ENCODE peak calls at places on chromosomes 13 and 19, in nine cellular contexts. One of them, this sample, is unnamed.

GRCh38 chr13:96428904-96429303 is 339.0 kb downstream of the HS6ST3 start:
- DNase-seq in psoas muscle: no peak
- DNase-seq in bronchial epithelial cell: no peak
- DNase-seq in CD8-positive, alpha-beta T cell: no peak
- DNase-seq in HCT116: no peak
- DNase-seq in AG04450: no peak
- DNase-seq in GM23338: no peak
- DNase-seq in HFF-Myc: no peak
- DNase-seq in upper lobe of left lung: no peak
- DNase-seq in this sample: no peak

GRCh38 chr13:111037838-111038397 is 77.2 kb upstream of the ARHGEF7 start:
- DNase-seq in psoas muscle: no peak
- DNase-seq in bronchial epithelial cell: no peak
- DNase-seq in CD8-positive, alpha-beta T cell: no peak
- DNase-seq in HCT116: no peak
- DNase-seq in AG04450: no peak
- DNase-seq in GM23338: peak; percentile 4
- DNase-seq in HFF-Myc: no peak
- DNase-seq in upper lobe of left lung: no peak
- DNase-seq in this sample: no peak

GRCh38 chr19:48497728-48498575 is 13.7 kb downstream of the LMTK3 start:
- DNase-seq in psoas muscle: no peak
- DNase-seq in bronchial epithelial cell: no peak
- DNase-seq in CD8-positive, alpha-beta T cell: no peak
- DNase-seq in HCT116: no peak
- DNase-seq in AG04450: no peak
- DNase-seq in GM23338: peak; percentile 3
- DNase-seq in HFF-Myc: no peak
- DNase-seq in upper lobe of left lung: no peak
- DNase-seq in this sample: no peak

GRCh38 chr19:39413269-39413902 is 917 bp downstream of the PLEKHG2 start:
- DNase-seq in psoas muscle: peak; percentile 73
- DNase-seq in bronchial epithelial cell: no peak
- DNase-seq in CD8-positive, alpha-beta T cell: peak; percentile 33
- DNase-seq in HCT116: no peak
- DNase-seq in AG04450: no peak
- DNase-seq in GM23338: peak; percentile 74
- DNase-seq in HFF-Myc: no peak
- DNase-seq in upper lobe of left lung: peak; percentile 37
- DNase-seq in this sample: no peak

GRCh38 chr13:45473627-45474026 is 8.9 kb downstream of the COG3 start:
- DNase-seq in psoas muscle: no peak
- DNase-seq in bronchial epithelial cell: no peak
- DNase-seq in CD8-positive, alpha-beta T cell: no peak
- DNase-seq in HCT116: no peak
- DNase-seq in AG04450: no peak
- DNase-seq in GM23338: peak; percentile 71
- DNase-seq in HFF-Myc: no peak
- DNase-seq in upper lobe of left lung: no peak
- DNase-seq in this sample: no peak

GRCh38 chr13:50244913-50245574 is 229.8 kb downstream of the KCNRG start:
- DNase-seq in psoas muscle: no peak
- DNase-seq in bronchial epithelial cell: peak; percentile 96
- DNase-seq in CD8-positive, alpha-beta T cell: peak; percentile 20
- DNase-seq in HCT116: peak; percentile 79
- DNase-seq in AG04450: peak; percentile 51
- DNase-seq in GM23338: no peak
- DNase-seq in HFF-Myc: peak; percentile 78
- DNase-seq in upper lobe of left lung: peak; percentile 68
- DNase-seq in this sample: peak; percentile 53

GRCh38 chr19:18849838-18850400 is 18.2 kb downstream of the UPF1 start:
- DNase-seq in psoas muscle: no peak
- DNase-seq in bronchial epithelial cell: no peak
- DNase-seq in CD8-positive, alpha-beta T cell: no peak
- DNase-seq in HCT116: no peak
- DNase-seq in AG04450: no peak
- DNase-seq in GM23338: no peak
- DNase-seq in HFF-Myc: no peak
- DNase-seq in upper lobe of left lung: no peak
- DNase-seq in this sample: no peak

GRCh38 chr13:79709526-79709925 is 228.6 kb downstream of the NDFIP2 start:
- DNase-seq in psoas muscle: no peak
- DNase-seq in bronchial epithelial cell: no peak
- DNase-seq in CD8-positive, alpha-beta T cell: no peak
- DNase-seq in HCT116: no peak
- DNase-seq in AG04450: no peak
- DNase-seq in GM23338: no peak
- DNase-seq in HFF-Myc: peak; percentile 15
- DNase-seq in upper lobe of left lung: no peak
- DNase-seq in this sample: peak; percentile 22

GRCh38 chr19:17557461-17557860 is 2.0 kb downstream of the COLGALT1 start:
- DNase-seq in psoas muscle: no peak
- DNase-seq in bronchial epithelial cell: no peak
- DNase-seq in CD8-positive, alpha-beta T cell: no peak
- DNase-seq in HCT116: no peak
- DNase-seq in AG04450: no peak
- DNase-seq in GM23338: no peak
- DNase-seq in HFF-Myc: no peak
- DNase-seq in upper lobe of left lung: peak; percentile 72
- DNase-seq in this sample: no peak

GRCh38 chr13:88051746-88052482 is 380.7 kb downstream of the SLITRK5 start:
- DNase-seq in psoas muscle: no peak
- DNase-seq in bronchial epithelial cell: no peak
- DNase-seq in CD8-positive, alpha-beta T cell: no peak
- DNase-seq in HCT116: no peak
- DNase-seq in AG04450: no peak
- DNase-seq in GM23338: peak; percentile 2
- DNase-seq in HFF-Myc: no peak
- DNase-seq in upper lobe of left lung: peak; percentile 42
- DNase-seq in this sample: no peak

GRCh38 chr13:24664726-24665409 is 15.3 kb upstream of the ATP12A start:
- DNase-seq in psoas muscle: no peak
- DNase-seq in bronchial epithelial cell: peak; percentile 97
- DNase-seq in CD8-positive, alpha-beta T cell: no peak
- DNase-seq in HCT116: no peak
- DNase-seq in AG04450: no peak
- DNase-seq in GM23338: no peak
- DNase-seq in HFF-Myc: no peak
- DNase-seq in upper lobe of left lung: no peak
- DNase-seq in this sample: no peak

GRCh38 chr13:97298816-97299215 is 76.7 kb downstream of the MBNL2 start:
- DNase-seq in psoas muscle: no peak
- DNase-seq in bronchial epithelial cell: no peak
- DNase-seq in CD8-positive, alpha-beta T cell: no peak
- DNase-seq in HCT116: no peak
- DNase-seq in AG04450: no peak
- DNase-seq in GM23338: no peak
- DNase-seq in HFF-Myc: no peak
- DNase-seq in upper lobe of left lung: no peak
- DNase-seq in this sample: no peak

GRCh38 chr13:33775339-33776108 is 42.4 kb upstream of the RFC3 start:
- DNase-seq in psoas muscle: no peak
- DNase-seq in bronchial epithelial cell: no peak
- DNase-seq in CD8-positive, alpha-beta T cell: no peak
- DNase-seq in HCT116: no peak
- DNase-seq in AG04450: no peak
- DNase-seq in GM23338: peak; percentile 25
- DNase-seq in HFF-Myc: no peak
- DNase-seq in upper lobe of left lung: no peak
- DNase-seq in this sample: no peak

GRCh38 chr19:17227798-17228367 is 1.9 kb downstream of the OCEL1 start:
- DNase-seq in psoas muscle: no peak
- DNase-seq in bronchial epithelial cell: no peak
- DNase-seq in CD8-positive, alpha-beta T cell: no peak
- DNase-seq in HCT116: no peak
- DNase-seq in AG04450: no peak
- DNase-seq in GM23338: peak; percentile 30
- DNase-seq in HFF-Myc: no peak
- DNase-seq in upper lobe of left lung: no peak
- DNase-seq in this sample: no peak

GRCh38 chr19:45577111-45577905 is 7.3 kb downstream of the OPA3 start:
- DNase-seq in psoas muscle: peak; percentile 51
- DNase-seq in bronchial epithelial cell: peak; percentile 94
- DNase-seq in CD8-positive, alpha-beta T cell: no peak
- DNase-seq in HCT116: no peak
- DNase-seq in AG04450: peak; percentile 80
- DNase-seq in GM23338: peak; percentile 54
- DNase-seq in HFF-Myc: no peak
- DNase-seq in upper lobe of left lung: no peak
- DNase-seq in this sample: peak; percentile 76

GRCh38 chr19:5296457-5297271 is 43.9 kb downstream of the PTPRS start:
- DNase-seq in psoas muscle: no peak
- DNase-seq in bronchial epithelial cell: no peak
- DNase-seq in CD8-positive, alpha-beta T cell: no peak
- DNase-seq in HCT116: no peak
- DNase-seq in AG04450: no peak
- DNase-seq in GM23338: no peak
- DNase-seq in HFF-Myc: no peak
- DNase-seq in upper lobe of left lung: no peak
- DNase-seq in this sample: no peak

GRCh38 chr13:112873851-112874750 is 94.9 kb upstream of the MCF2L start:
- DNase-seq in psoas muscle: peak; percentile 83
- DNase-seq in bronchial epithelial cell: peak; percentile 34
- DNase-seq in CD8-positive, alpha-beta T cell: peak; percentile 57
- DNase-seq in HCT116: peak; percentile 48
- DNase-seq in AG04450: peak; percentile 10
- DNase-seq in GM23338: peak; percentile 93
- DNase-seq in HFF-Myc: no peak
- DNase-seq in upper lobe of left lung: peak; percentile 77
- DNase-seq in this sample: peak; percentile 23

GRCh38 chr13:30607908-30608307 is 9.8 kb upstream of the USPL1 start:
- DNase-seq in psoas muscle: no peak
- DNase-seq in bronchial epithelial cell: peak; percentile 29
- DNase-seq in CD8-positive, alpha-beta T cell: peak; percentile 65
- DNase-seq in HCT116: no peak
- DNase-seq in AG04450: no peak
- DNase-seq in GM23338: no peak
- DNase-seq in HFF-Myc: no peak
- DNase-seq in upper lobe of left lung: peak; percentile 80
- DNase-seq in this sample: no peak
- H3K4me3 ChIP-seq in psoas muscle: no peak overlapping the region
- H3K4me3 ChIP-seq in bronchial epithelial cell: no peak overlapping the region
- H3K4me3 ChIP-seq in CD8-positive, alpha-beta T cell: no peak overlapping the region
- H3K4me3 ChIP-seq in HCT116: no peak overlapping the region
- H3K4me3 ChIP-seq in AG04450: no peak overlapping the region
- H3K4me3 ChIP-seq in GM23338: no peak overlapping the region
- H3K4me3 ChIP-seq in HFF-Myc: no peak overlapping the region
- H3K4me3 ChIP-seq in upper lobe of left lung: no peak overlapping the region
- H3K4me3 ChIP-seq in this sample: no peak overlapping the region

DNA sequence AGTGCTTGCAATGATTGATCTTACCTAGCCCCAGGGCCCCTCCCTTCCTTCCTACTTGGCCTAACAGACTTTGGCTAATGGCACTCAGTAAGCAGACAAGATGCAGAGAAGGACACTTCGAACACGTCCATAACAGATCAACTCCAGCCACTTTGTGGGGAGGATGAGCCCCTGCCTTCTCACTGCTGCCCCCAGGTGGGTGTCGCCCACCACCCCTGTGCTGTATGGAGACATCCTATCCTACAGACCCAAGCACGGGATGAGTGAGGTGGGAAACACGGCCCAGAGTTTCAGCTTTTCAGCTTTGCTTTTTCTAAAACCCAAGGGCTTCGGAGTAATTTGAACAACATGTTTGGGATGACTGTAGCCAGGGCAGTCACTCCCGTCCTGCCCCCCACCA is 5.5 kb downstream of the SLC7A1 start:
- DNase-seq in psoas muscle: no peak
- DNase-seq in bronchial epithelial cell: no peak
- DNase-seq in CD8-positive, alpha-beta T cell: no peak
- DNase-seq in HCT116: no peak
- DNase-seq in AG04450: no peak
- DNase-seq in GM23338: peak; percentile 62
- DNase-seq in HFF-Myc: no peak
- DNase-seq in upper lobe of left lung: no peak
- DNase-seq in this sample: no peak
- TF ChIP-seq CTCF in psoas muscle: no peak
- TF ChIP-seq CTCF in bronchial epithelial cell: no peak
- TF ChIP-seq CTCF in CD8-positive, alpha-beta T cell: no peak
- TF ChIP-seq CTCF in HCT116: no peak
- TF ChIP-seq CTCF in AG04450: peak; percentile 25
- TF ChIP-seq CTCF in GM23338: peak; percentile 64
- TF ChIP-seq CTCF in HFF-Myc: peak; percentile 24
- TF ChIP-seq CTCF in upper lobe of left lung: no peak
- TF ChIP-seq CTCF in this sample: peak; percentile 49

GRCh38 chr19:10478476-10478875 is 24.7 kb downstream of the KEAP1 start:
- DNase-seq in psoas muscle: no peak
- DNase-seq in bronchial epithelial cell: no peak
- DNase-seq in CD8-positive, alpha-beta T cell: no peak
- DNase-seq in HCT116: no peak
- DNase-seq in AG04450: no peak
- DNase-seq in GM23338: no peak
- DNase-seq in HFF-Myc: no peak
- DNase-seq in upper lobe of left lung: no peak
- DNase-seq in this sample: no peak
- H3K4me3 ChIP-seq in psoas muscle: peak overlapping the region; percentile 66
- H3K4me3 ChIP-seq in bronchial epithelial cell: no peak overlapping the region
- H3K4me3 ChIP-seq in CD8-positive, alpha-beta T cell: peak overlapping the region; percentile 28
- H3K4me3 ChIP-seq in HCT116: no peak overlapping the region
- H3K4me3 ChIP-seq in AG04450: no peak overlapping the region
- H3K4me3 ChIP-seq in GM23338: no peak overlapping the region
- H3K4me3 ChIP-seq in HFF-Myc: no peak overlapping the region
- H3K4me3 ChIP-seq in upper lobe of left lung: peak overlapping the region; percentile 29
- H3K4me3 ChIP-seq in this sample: no peak overlapping the region

GRCh38 chr19:29085630-29086029 is 127.3 kb downstream of the UQCRFS1 start:
- DNase-seq in psoas muscle: no peak
- DNase-seq in bronchial epithelial cell: no peak
- DNase-seq in CD8-positive, alpha-beta T cell: no peak
- DNase-seq in HCT116: no peak
- DNase-seq in AG04450: no peak
- DNase-seq in GM23338: no peak
- DNase-seq in HFF-Myc: no peak
- DNase-seq in upper lobe of left lung: no peak
- DNase-seq in this sample: no peak

GRCh38 chr19:29086182-29086581 is 126.8 kb downstream of the UQCRFS1 start:
- DNase-seq in psoas muscle: no peak
- DNase-seq in bronchial epithelial cell: no peak
- DNase-seq in CD8-positive, alpha-beta T cell: no peak
- DNase-seq in HCT116: no peak
- DNase-seq in AG04450: no peak
- DNase-seq in GM23338: no peak
- DNase-seq in HFF-Myc: no peak
- DNase-seq in upper lobe of left lung: no peak
- DNase-seq in this sample: no peak

GRCh38 chr19:29086646-29087045 is 126.3 kb downstream of the UQCRFS1 start:
- DNase-seq in psoas muscle: no peak
- DNase-seq in bronchial epithelial cell: no peak
- DNase-seq in CD8-positive, alpha-beta T cell: no peak
- DNase-seq in HCT116: no peak
- DNase-seq in AG04450: no peak
- DNase-seq in GM23338: no peak
- DNase-seq in HFF-Myc: no peak
- DNase-seq in upper lobe of left lung: no peak
- DNase-seq in this sample: no peak

GRCh38 chr19:29083863-29084262 is 129.1 kb downstream of the UQCRFS1 start:
- DNase-seq in psoas muscle: no peak
- DNase-seq in bronchial epithelial cell: no peak
- DNase-seq in CD8-positive, alpha-beta T cell: no peak
- DNase-seq in HCT116: no peak
- DNase-seq in AG04450: no peak
- DNase-seq in GM23338: no peak
- DNase-seq in HFF-Myc: no peak
- DNase-seq in upper lobe of left lung: no peak
- DNase-seq in this sample: no peak

GRCh38 chr19:29084266-29084665 is 128.7 kb downstream of the UQCRFS1 start:
- DNase-seq in psoas muscle: no peak
- DNase-seq in bronchial epithelial cell: no peak
- DNase-seq in CD8-positive, alpha-beta T cell: no peak
- DNase-seq in HCT116: no peak
- DNase-seq in AG04450: no peak
- DNase-seq in GM23338: peak; percentile 66
- DNase-seq in HFF-Myc: no peak
- DNase-seq in upper lobe of left lung: no peak
- DNase-seq in this sample: no peak
- TF ChIP-seq CTCF in psoas muscle: no peak
- TF ChIP-seq CTCF in bronchial epithelial cell: no peak
- TF ChIP-seq CTCF in CD8-positive, alpha-beta T cell: no peak
- TF ChIP-seq CTCF in HCT116: no peak
- TF ChIP-seq CTCF in AG04450: peak; percentile 13
- TF ChIP-seq CTCF in GM23338: peak; percentile 61
- TF ChIP-seq CTCF in HFF-Myc: no peak
- TF ChIP-seq CTCF in upper lobe of left lung: no peak
- TF ChIP-seq CTCF in this sample: no peak

This sample was measured in astrocyte of the cerebellum.